ENCODE peak calls at places on chromosome 5, in four cellular contexts. V, J, B and L are unnamed samples.

GRCh38 chr5:55538621-55539020 is 3.9 kb upstream of the PLPP1 start:
- DNase-seq in B (no peak), J (no peak), V (no peak), L (no peak)

GRCh38 chr5:16931334-16932110 is 4.6 kb downstream of the MYO10 start:
- DNase-seq in B (no peak), V (no peak), J (no peak), L (no peak)

GRCh38 chr5:132431682-132432081 is 58.9 kb downstream of the IRF1 start:
- DNase-seq in B (no peak), V (no peak), J (no peak), L (no peak)

GRCh38 chr5:176541338-176542134 is 4.3 kb upstream of the RNF44 start:
- DNase-seq in J (no peak), B (no peak), V (peak), L (peak)

GRCh38 chr5:108003178-108003577 is 332.4 kb upstream of the EFNA5 start:
- DNase-seq in V (no peak), J (no peak), B (no peak), L (no peak)

GRCh38 chr5:119340597-119341218 is 15.1 kb upstream of the TNFAIP8 start:
- DNase-seq in V (no peak), B (no peak), J (no peak), L (no peak)

GRCh38 chr5:95817430-95817829 is 5.1 kb downstream of the GLRX start:
- DNase-seq in V (no peak), J (no peak), B (no peak), L (no peak)

GRCh38 chr5:1430121-1430795 is 15.0 kb downstream of the SLC6A3 start:
- DNase-seq in V (no peak), B (no peak), J (no peak), L (peak)

GRCh38 chr5:160165137-160166068 is 46.2 kb upstream of the PWWP2A start:
- DNase-seq in J (peak), B (peak), V (peak), L (peak)

GRCh38 chr5:121841900-121842299 is 9.8 kb upstream of the FTMT start:
- DNase-seq in B (no peak), J (no peak), V (no peak), L (no peak)

GRCh38 chr5:102591650-102592049 is 92.8 kb upstream of the SLCO6A1 start:
- DNase-seq in V (no peak), B (no peak), J (no peak), L (no peak)

GRCh38 chr5:14557203-14557725 is 24.3 kb upstream of the OTULINL start:
- DNase-seq in B (no peak), J (no peak), V (no peak), L (no peak)

GRCh38 chr5:38925154-38925925 is 79.5 kb downstream of the OSMR start:
- DNase-seq in B (no peak), J (no peak), V (no peak), L (no peak)

GRCh38 chr5:94309166-94309565 is 309.2 kb downstream of the KIAA0825 start:
- DNase-seq in B (no peak), V (no peak), J (no peak), L (no peak)

GRCh38 chr5:157731272-157732129 is at the start of gene THG1L:
- DNase-seq in V (peak), B (peak), J (peak), L (peak)

GRCh38 chr5:114419941-114420340 is 58.1 kb downstream of the KCNN2 start:
- DNase-seq in V (no peak), B (no peak), J (no peak), L (no peak)

GRCh38 chr5:40429258-40430111 is 250.2 kb upstream of the PTGER4 start:
- DNase-seq in B (no peak), J (no peak), V (no peak), L (peak)

GRCh38 chr5:128252196-128252595 is 168.6 kb downstream of the SLC12A2 start:
- DNase-seq in B (no peak), V (no peak), J (no peak), L (no peak)

GRCh38 chr5:157342822-157343402 is 77.0 kb downstream of the CYFIP2 start:
- DNase-seq in J (no peak), V (no peak), B (peak), L (no peak)

GRCh38 chr5:140549237-140550144 is 2.0 kb downstream of the EIF4EBP3 start:
- DNase-seq in B (no peak), V (no peak), J (no peak), L (peak)

GRCh38 chr5:118551031-118551430 is 437.3 kb downstream of the DTWD2 start:
- DNase-seq in V (no peak), B (no peak), J (no peak), L (no peak)

GRCh38 chr5:146041180-146041789 is 64.1 kb downstream of the PLAC8L1 start:
- DNase-seq in J (no peak), V (no peak), B (no peak), L (no peak)
- TF ChIP-seq CTCF in J (no peak), V (no peak), B (peak), L (no peak)

GRCh38 chr5:77946381-77947050 is 170.4 kb upstream of the TBCA start:
- DNase-seq in V (no peak), J (no peak), B (no peak), L (no peak)
- TF ChIP-seq CTCF in V (no peak), J (no peak), B (no peak), L (no peak)

GRCh38 chr5:172659909-172660628 is 19.0 kb downstream of the NEURL1B start:
- DNase-seq in J (no peak), B (no peak), V (peak), L (peak)
- TF ChIP-seq CTCF in J (no peak), B (no peak), V (no peak), L (no peak)

DNA sequence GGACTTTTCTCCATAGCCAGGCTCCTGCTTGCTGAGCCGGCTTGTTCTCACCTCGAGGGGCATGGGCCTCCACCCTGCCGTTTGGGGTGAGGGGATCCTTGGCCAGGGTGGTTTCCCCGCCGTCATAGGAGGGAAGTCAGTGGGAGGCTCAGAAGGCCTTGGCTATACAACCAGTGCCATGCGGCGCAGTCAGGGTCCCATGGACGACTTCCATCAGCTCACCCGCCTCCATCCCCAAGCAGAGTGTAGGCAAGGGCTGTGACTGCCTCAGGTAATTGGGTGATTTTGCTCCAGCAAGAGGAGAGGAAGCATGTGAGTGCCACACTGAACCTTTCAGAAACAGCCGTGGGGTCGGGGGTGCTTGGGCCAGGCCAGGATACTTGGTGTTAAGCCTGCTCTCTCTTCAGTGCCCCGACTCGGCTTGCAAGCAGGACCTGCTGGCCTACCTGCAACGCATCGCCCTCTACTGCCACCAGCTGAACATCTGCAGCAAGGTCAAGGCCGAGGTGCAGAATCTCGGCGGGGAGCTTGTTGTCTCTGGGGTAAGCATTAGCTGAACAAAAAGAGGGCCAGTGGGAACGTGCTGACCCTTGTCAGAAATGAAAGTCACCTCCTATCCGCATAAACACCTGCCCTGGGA is 57.2 kb upstream of the LRRTM2 start:
- DNase-seq in B (no peak), J (no peak), V (peak), L (peak)
- TF ChIP-seq CTCF in B (no peak), J (no peak), V (no peak), L (no peak)

DNA sequence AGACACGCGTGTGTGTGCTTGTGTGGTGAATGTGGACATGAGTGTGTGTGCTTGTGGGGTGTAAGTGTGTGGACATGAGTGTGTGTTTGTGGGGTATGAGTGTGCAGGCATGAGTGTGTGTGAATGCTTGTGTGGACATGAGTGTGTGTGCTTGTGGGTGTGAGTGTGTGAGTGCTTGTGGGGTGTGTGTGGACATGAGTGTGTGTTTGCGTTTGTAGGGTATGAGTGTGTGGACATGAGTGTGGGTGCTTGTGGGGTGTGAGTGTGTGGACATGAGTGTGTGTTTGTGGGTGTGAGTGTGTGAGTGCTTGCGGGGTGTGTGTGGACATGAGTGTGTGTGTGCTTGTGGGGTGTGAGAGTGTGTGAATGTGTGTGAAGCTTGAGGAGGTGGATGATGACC is 29.8 kb upstream of the TIFAB start:
- DNase-seq in V (no peak), B (no peak), J (no peak), L (peak)
- TF ChIP-seq CTCF in V (no peak), B (no peak), J (no peak), L (no peak)

GRCh38 chr5:53035868-53036381 is 46.8 kb downstream of the ITGA2 start:
- DNase-seq in B (peak), J (no peak), V (no peak), L (no peak)
- TF ChIP-seq CTCF in B (peak), J (no peak), V (no peak), L (no peak)